ENCODE peak calls at places on chromosome 19, in eight cellular contexts. L, R, J, C, O, N, T and Y are unnamed samples.

GRCh38 chr19:15378529-15379082 is 981 bp downstream of the AKAP8 start:
- DNase-seq in L (peak; percentile 76), R (peak; percentile 12), J (peak; percentile 3), C (peak; percentile 81), O (peak; percentile 12), N (peak; percentile 45), T (peak; percentile 81), Y (peak; percentile 14)

GRCh38 chr19:13788991-13789390 is 6.3 kb upstream of the ZSWIM4 start:
- DNase-seq in L (peak; percentile 71), R (no peak), J (no peak), C (no peak), O (no peak), N (no peak), T (no peak), Y (no peak)

GRCh38 chr19:10654610-10655456 is 687 bp downstream of the ILF3 start:
- DNase-seq in L (peak; percentile 54), R (no peak), J (no peak), C (peak; percentile 93), O (peak; percentile 74), N (peak; percentile 27), T (peak; percentile 94), Y (peak; percentile 13)

GRCh38 chr19:27660428-27660827 is 1552.5 kb downstream of the UQCRFS1 start:
- DNase-seq in L (no peak), R (no peak), J (no peak), C (no peak), O (no peak), N (no peak), T (no peak), Y (no peak)

GRCh38 chr19:56356944-56357343 is 36.4 kb downstream of the ZNF582 start:
- DNase-seq in L (no peak), R (peak; percentile 24), J (no peak), C (no peak), O (no peak), N (no peak), T (no peak), Y (no peak)

GRCh38 chr19:57747472-57747807 is 825 bp downstream of the ZNF776 start:
- DNase-seq in L (peak; percentile 6), R (no peak), J (no peak), C (no peak), O (no peak), N (no peak), T (no peak), Y (no peak)

GRCh38 chr19:4909172-4909896 is at the start of gene UHRF1:
- DNase-seq in L (no peak), R (no peak), J (no peak), C (peak; percentile 89), O (peak; percentile 47), N (no peak), T (peak; percentile 86), Y (peak; percentile 4)

GRCh38 chr19:4278010-4278409 is 1.1 kb upstream of the SHD start:
- DNase-seq in L (no peak), R (no peak), J (no peak), C (no peak), O (no peak), N (no peak), T (no peak), Y (no peak)

GRCh38 chr19:15371119-15371518 is 8.5 kb downstream of the AKAP8 start:
- DNase-seq in L (no peak), R (no peak), J (no peak), C (peak; percentile 12), O (no peak), N (no peak), T (no peak), Y (no peak)

GRCh38 chr19:40603071-40603718 is 2.0 kb downstream of the LTBP4 start:
- DNase-seq in L (peak; percentile 88), R (no peak), J (no peak), C (no peak), O (no peak), N (no peak), T (no peak), Y (peak; percentile 44)

GRCh38 chr19:38303517-38304351 is at the start of gene C19orf33:
- DNase-seq in L (no peak), R (peak; percentile 70), J (no peak), C (no peak), O (no peak), N (no peak), T (no peak), Y (no peak)

GRCh38 chr19:38830039-38830733 is 1.4 kb downstream of the ECH1 start:
- DNase-seq in L (peak; percentile 91), R (no peak), J (no peak), C (no peak), O (no peak), N (no peak), T (no peak), Y (no peak)

GRCh38 chr19:7264858-7265257 is 29.4 kb downstream of the INSR start:
- DNase-seq in L (no peak), R (no peak), J (no peak), C (no peak), O (no peak), N (no peak), T (no peak), Y (no peak)

GRCh38 chr19:31678421-31678820 is 329.2 kb upstream of the TSHZ3 start:
- DNase-seq in L (no peak), R (no peak), J (no peak), C (no peak), O (no peak), N (no peak), T (no peak), Y (no peak)

GRCh38 chr19:10110972-10111317 is 548 bp upstream of the P2RY11 start:
- DNase-seq in L (no peak), R (no peak), J (no peak), C (no peak), O (no peak), N (no peak), T (no peak), Y (no peak)

GRCh38 chr19:35171730-35172129 is 17.2 kb downstream of the FXYD5 start:
- DNase-seq in L (no peak), R (no peak), J (no peak), C (no peak), O (no peak), N (no peak), T (no peak), Y (no peak)

GRCh38 chr19:1009043-1009975 is 9.1 kb downstream of the GRIN3B start:
- DNase-seq in L (no peak), R (no peak), J (no peak), C (no peak), O (no peak), N (no peak), T (no peak), Y (no peak)

GRCh38 chr19:50046649-50047503 is 21.1 kb downstream of the ZNF473 start:
- DNase-seq in L (no peak), R (no peak), J (peak; percentile 20), C (no peak), O (no peak), N (peak; percentile 69), T (no peak), Y (no peak)

GRCh38 chr19:18204394-18205179 is 745 bp upstream of the RAB3A start:
- DNase-seq in L (peak; percentile 77), R (no peak), J (no peak), C (no peak), O (peak; percentile 87), N (no peak), T (no peak), Y (peak; percentile 93)

GRCh38 chr19:17073869-17074627 is 1.2 kb downstream of the HAUS8 start:
- DNase-seq in L (peak; percentile 71), R (no peak), J (no peak), C (no peak), O (no peak), N (no peak), T (peak; percentile 44), Y (no peak)

GRCh38 chr19:1598777-1599459 is 6.3 kb upstream of the MBD3 start:
- DNase-seq in L (no peak), R (no peak), J (no peak), C (no peak), O (no peak), N (no peak), T (no peak), Y (no peak)

GRCh38 chr19:35727053-35727955 is 9.5 kb downstream of the KMT2B start:
- DNase-seq in L (no peak), R (no peak), J (no peak), C (no peak), O (no peak), N (no peak), T (peak; percentile 14), Y (no peak)

GRCh38 chr19:43028866-43029265 is 2.6 kb upstream of the PSG11 start:
- DNase-seq in L (no peak), R (no peak), J (no peak), C (no peak), O (no peak), N (no peak), T (no peak), Y (no peak)

GRCh38 chr19:2490659-2491058 is 14.7 kb downstream of the GADD45B start:
- DNase-seq in L (no peak), R (no peak), J (no peak), C (no peak), O (no peak), N (no peak), T (no peak), Y (no peak)

GRCh38 chr19:11887618-11888531 is at the start of gene ZNF69:
- DNase-seq in L (peak; percentile 87), R (no peak), J (peak; percentile 26), C (peak; percentile 60), O (no peak), N (peak; percentile 74), T (peak; percentile 74), Y (no peak)

GRCh38 chr19:585551-586110 is 4.0 kb upstream of the HCN2 start:
- DNase-seq in L (no peak), R (no peak), J (no peak), C (no peak), O (no peak), N (no peak), T (no peak), Y (no peak)

GRCh38 chr19:31214086-31214485 is 135.2 kb downstream of the TSHZ3 start:
- DNase-seq in L (peak; percentile 99), R (peak; percentile 98), J (peak; percentile 87), C (no peak), O (no peak), N (no peak), T (no peak), Y (no peak)